ENCODE peak calls at places on chromosomes 6 and 20, in six cellular contexts. W is A549, X is K562, T is HCT116, D is HepG2, K is GM12878. L is an unnamed sample.
A peak's percentile ranks its signal among the peaks of the same experiment; 100 is the strongest.

GRCh38 chr20:63342561-63343459 is 18.3 kb downstream of the CHRNA4 start:
- DNase-seq in W (no peak), X (no peak), T (no peak), D (no peak), K (no peak), L (no peak)

GRCh38 chr20:25507385-25508082 is 77.8 kb downstream of the NINL start:
- DNase-seq in W (no peak), X (no peak), T (no peak), D (peak; percentile 25), K (no peak), L (no peak)

GRCh38 chr6:125802943-125803377 is 12.2 kb downstream of the NCOA7 start:
- DNase-seq in W (no peak), X (no peak), T (no peak), D (no peak), K (no peak), L (peak; percentile 37)

GRCh38 chr6:38080889-38081288 is 261.4 kb downstream of the ZFAND3 start:
- DNase-seq in W (no peak), X (no peak), T (no peak), D (peak; percentile 5), K (no peak), L (no peak)

GRCh38 chr6:42047220-42047590 is 3.1 kb upstream of the TAF8 start:
- DNase-seq in W (no peak), X (no peak), T (no peak), D (no peak), K (no peak), L (no peak)

GRCh38 chr6:113619077-113619476 is 238.1 kb upstream of the MARCKS start:
- DNase-seq in W (no peak), X (no peak), T (no peak), D (no peak), K (no peak), L (peak; percentile 63)

GRCh38 chr20:62543470-62544302 is 67.9 kb upstream of the GATA5 start:
- DNase-seq in W (no peak), X (no peak), T (no peak), D (peak; percentile 39), K (no peak), L (no peak)

GRCh38 chr6:30323806-30324205 is 2.9 kb upstream of the TRIM39 start:
- DNase-seq in W (no peak), X (no peak), T (no peak), D (no peak), K (no peak), L (no peak)

GRCh38 chr6:82959385-82959941 is 106.2 kb downstream of the UBE3D start:
- DNase-seq in W (no peak), X (no peak), T (no peak), D (no peak), K (no peak), L (peak; percentile 70)

GRCh38 chr6:120774275-120774674 is 560.0 kb downstream of the TBC1D32 start:
- DNase-seq in W (no peak), X (no peak), T (peak; percentile 62), D (no peak), K (no peak), L (no peak)

GRCh38 chr6:168563656-168564055 is 122.7 kb downstream of the SMOC2 start:
- DNase-seq in W (no peak), X (no peak), T (no peak), D (no peak), K (no peak), L (no peak)

GRCh38 chr20:32635764-32636163 is 38.0 kb downstream of the C20orf203 start:
- DNase-seq in W (no peak), X (no peak), T (no peak), D (no peak), K (no peak), L (peak; percentile 19)

GRCh38 chr20:32631916-32632460 is 41.8 kb downstream of the C20orf203 start:
- DNase-seq in W (no peak), X (peak; percentile 39), T (no peak), D (no peak), K (no peak), L (no peak)

GRCh38 chr20:32629813-32630212 is 43.9 kb downstream of the C20orf203 start:
- DNase-seq in W (no peak), X (no peak), T (no peak), D (no peak), K (no peak), L (no peak)

GRCh38 chr20:32634041-32634805 is 39.5 kb downstream of the C20orf203 start:
- DNase-seq in W (no peak), X (peak; percentile 45), T (no peak), D (no peak), K (no peak), L (peak; percentile 31)

GRCh38 chr20:32632461-32633354 is 41.0 kb downstream of the C20orf203 start:
- DNase-seq in W (no peak), X (peak; percentile 52), T (no peak), D (no peak), K (no peak), L (no peak)
- TF ChIP-seq CEBPB in W (no peak), X (no peak), T (no peak), D (no peak), K (no peak), L (no peak)

GRCh38 chr20:44028341-44028715 is 113.7 kb downstream of the TOX2 start:
- DNase-seq in W (no peak), X (no peak), T (no peak), D (no peak), K (no peak), L (peak; percentile 33)

GRCh38 chr20:44028868-44029847 is 114.5 kb downstream of the TOX2 start:
- DNase-seq in W (no peak), X (no peak), T (no peak), D (no peak), K (peak; percentile 66), L (no peak)

GRCh38 chr20:44026932-44027685 is 112.5 kb downstream of the TOX2 start:
- DNase-seq in W (no peak), X (no peak), T (no peak), D (no peak), K (no peak), L (no peak)

GRCh38 chr20:44029848-44030230 is 115.2 kb downstream of the TOX2 start:
- DNase-seq in W (no peak), X (no peak), T (no peak), D (no peak), K (no peak), L (no peak)

DNA sequence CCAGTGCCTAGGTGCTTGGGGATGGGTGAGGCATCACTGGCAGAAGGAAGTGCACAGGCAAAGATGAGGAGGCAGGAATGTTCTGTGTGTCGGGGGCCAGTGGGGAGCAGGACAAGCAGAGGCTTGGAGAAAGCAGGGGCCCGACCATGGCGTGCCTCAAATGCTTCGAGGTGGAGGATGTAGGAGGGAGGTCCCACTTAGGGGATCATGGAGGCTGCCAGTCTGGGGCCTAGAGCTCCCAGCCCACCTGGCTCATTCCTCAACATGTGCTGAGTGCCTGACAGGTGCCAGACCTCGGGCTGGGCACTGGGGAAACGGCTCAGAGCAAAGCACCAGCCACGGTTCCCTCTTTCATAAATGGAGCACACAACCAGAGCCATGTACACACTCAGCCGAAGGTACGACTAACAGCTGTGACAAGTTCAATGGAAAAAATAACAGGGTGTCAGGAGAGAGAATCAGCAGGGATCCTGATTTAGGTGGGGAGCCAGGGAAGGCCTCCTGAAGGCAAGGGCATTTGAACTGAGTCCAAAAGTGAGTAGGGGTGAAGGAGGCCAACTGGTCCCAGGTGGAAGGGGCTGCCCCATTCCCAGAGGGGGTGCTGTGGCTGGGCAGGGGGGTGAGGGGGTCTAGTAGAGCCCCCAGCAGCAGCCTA is 113.2 kb downstream of the TOX2 start:
- DNase-seq in W (no peak), X (no peak), T (no peak), D (no peak), K (no peak), L (no peak)
- TF ChIP-seq CEBPB in W (no peak), X (no peak), T (no peak), D (no peak), K (no peak), L (no peak)

GRCh38 chr20:19098806-19099578 is 113.5 kb upstream of the SLC24A3 start:
- DNase-seq in W (no peak), X (no peak), T (no peak), D (no peak), K (no peak), L (no peak)
- TF ChIP-seq CEBPB in W (no peak), X (no peak), T (no peak), D (no peak), K (no peak), L (no peak)

GRCh38 chr20:4435671-4436070 is 286.0 kb upstream of the PRND start:
- DNase-seq in W (no peak), X (no peak), T (no peak), D (no peak), K (no peak), L (no peak)

GRCh38 chr20:4431446-4431845 is 290.3 kb upstream of the PRND start:
- DNase-seq in W (no peak), X (no peak), T (no peak), D (no peak), K (no peak), L (no peak)

GRCh38 chr20:4434681-4435080 is 287.0 kb upstream of the PRND start:
- DNase-seq in W (no peak), X (no peak), T (no peak), D (no peak), K (no peak), L (peak; percentile 15)

GRCh38 chr20:4437131-4437530 is 284.6 kb upstream of the PRND start:
- DNase-seq in W (no peak), X (no peak), T (no peak), D (no peak), K (no peak), L (no peak)

GRCh38 chr20:4435210-4435609 is 286.5 kb upstream of the PRND start:
- DNase-seq in W (no peak), X (no peak), T (no peak), D (no peak), K (no peak), L (peak; percentile 71)
- TF ChIP-seq CEBPB in W (no peak), X (no peak), T (no peak), D (no peak), K (no peak), L (no peak)

GRCh38 chr6:84553527-84553926 is 210.9 kb downstream of the TBX18 start:
- DNase-seq in W (no peak), X (no peak), T (no peak), D (no peak), K (no peak), L (no peak)

GRCh38 chr6:84556541-84557335 is 207.7 kb downstream of the TBX18 start:
- DNase-seq in W (no peak), X (no peak), T (no peak), D (no peak), K (no peak), L (no peak)

GRCh38 chr6:84551797-84552196 is 212.6 kb downstream of the TBX18 start:
- DNase-seq in W (no peak), X (no peak), T (no peak), D (no peak), K (no peak), L (no peak)

GRCh38 chr6:84554706-84555105 is 209.7 kb downstream of the TBX18 start:
- DNase-seq in W (no peak), X (no peak), T (no peak), D (no peak), K (no peak), L (no peak)

DNA sequence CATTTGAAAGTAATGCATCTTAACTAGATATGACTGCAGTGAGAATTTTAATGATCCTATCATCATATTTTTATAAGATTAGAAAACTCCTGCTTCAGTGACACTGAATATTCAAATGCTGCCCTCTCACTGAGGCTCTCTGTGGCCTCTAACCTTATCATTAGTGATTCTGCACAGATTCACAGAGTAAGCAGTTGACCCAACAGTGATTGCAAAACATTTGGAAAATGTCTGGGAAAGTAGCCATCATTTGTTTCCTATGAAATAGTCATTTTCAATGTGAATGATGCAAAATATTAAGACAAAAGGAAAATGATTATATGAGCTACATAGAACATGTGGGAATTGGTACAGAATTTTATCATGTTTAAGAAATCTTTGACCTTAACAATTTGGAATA is 210.3 kb downstream of the TBX18 start:
- DNase-seq in W (no peak), X (no peak), T (no peak), D (no peak), K (no peak), L (peak; percentile 8)
- TF ChIP-seq CEBPB in W (no peak), X (no peak), T (no peak), D (no peak), K (no peak), L (no peak)